ENCODE peak calls at places on chromosomes 5 and 9, in seven cellular contexts. M, A, F, L, S, B and X are unnamed samples.

GRCh38 chr9:22005083-22005699 is 3.9 kb downstream of the CDKN2B start:
- DNase-seq in M (no peak), A (peak; percentile 47), F (no peak), L (peak; percentile 33), S (no peak), B (peak; percentile 22), X (no peak)

GRCh38 chr5:176540956-176541337 is 3.7 kb upstream of the RNF44 start:
- DNase-seq in M (no peak), A (no peak), F (no peak), L (no peak), S (no peak), B (no peak), X (no peak)

GRCh38 chr5:9455826-9456434 is 89.9 kb downstream of the SEMA5A start:
- DNase-seq in M (no peak), A (no peak), F (no peak), L (no peak), S (no peak), B (no peak), X (no peak)

GRCh38 chr5:98205691-98206461 is 567.6 kb upstream of the RGMB start:
- DNase-seq in M (no peak), A (no peak), F (peak; percentile 72), L (no peak), S (no peak), B (no peak), X (no peak)

GRCh38 chr5:74679968-74680367 is 5.1 kb upstream of the HEXB start:
- DNase-seq in M (peak; percentile 20), A (no peak), F (peak; percentile 57), L (peak; percentile 17), S (no peak), B (no peak), X (no peak)

GRCh38 chr5:67612961-67613360 is 416.4 kb upstream of the CD180 start:
- DNase-seq in M (no peak), A (no peak), F (no peak), L (no peak), S (no peak), B (no peak), X (no peak)

GRCh38 chr9:86766912-86767311 is 180.4 kb downstream of the GAS1 start:
- DNase-seq in M (peak; percentile 34), A (no peak), F (peak; percentile 96), L (no peak), S (no peak), B (peak; percentile 92), X (no peak)

GRCh38 chr5:76930083-76930482 is 22.8 kb upstream of the CRHBP start:
- DNase-seq in M (no peak), A (no peak), F (no peak), L (no peak), S (no peak), B (no peak), X (no peak)

GRCh38 chr9:5870691-5871090 is 20.0 kb upstream of the MLANA start:
- DNase-seq in M (no peak), A (no peak), F (no peak), L (peak; percentile 42), S (no peak), B (no peak), X (no peak)

GRCh38 chr9:93026640-93027039 is 31.9 kb upstream of the SUSD3 start:
- DNase-seq in M (no peak), A (no peak), F (no peak), L (no peak), S (no peak), B (no peak), X (no peak)

GRCh38 chr5:122259995-122260394 is 52.0 kb upstream of the SNCAIP start:
- DNase-seq in M (peak; percentile 51), A (no peak), F (peak; percentile 95), L (no peak), S (no peak), B (peak; percentile 74), X (no peak)

GRCh38 chr5:126031989-126032716 is 391.1 kb upstream of the GRAMD2B start:
- DNase-seq in M (peak; percentile 82), A (no peak), F (peak; percentile 54), L (peak; percentile 33), S (no peak), B (peak; percentile 89), X (no peak)

GRCh38 chr9:132795511-132796303 is 82.4 kb downstream of the AK8 start:
- DNase-seq in M (no peak), A (no peak), F (no peak), L (no peak), S (peak; percentile 51), B (no peak), X (no peak)

GRCh38 chr5:159094745-159095144 is 5.0 kb downstream of the EBF1 start:
- DNase-seq in M (peak; percentile 85), A (no peak), F (peak; percentile 93), L (peak; percentile 11), S (peak; percentile 83), B (peak; percentile 94), X (peak; percentile 81)

GRCh38 chr9:134433101-134433500 is 106.8 kb downstream of the RXRA start:
- DNase-seq in M (peak; percentile 18), A (no peak), F (peak; percentile 83), L (peak; percentile 39), S (no peak), B (peak; percentile 45), X (peak; percentile 84)

GRCh38 chr5:150245808-150246207 is 43.8 kb downstream of the CAMK2A start:
- DNase-seq in M (no peak), A (no peak), F (no peak), L (no peak), S (no peak), B (no peak), X (no peak)

GRCh38 chr5:52915176-52915875 is 73.8 kb upstream of the ITGA2 start:
- DNase-seq in M (peak; percentile 85), A (no peak), F (peak; percentile 79), L (peak; percentile 88), S (no peak), B (peak; percentile 86), X (no peak)

GRCh38 chr5:52922384-52922783 is 66.8 kb upstream of the ITGA2 start:
- DNase-seq in M (peak; percentile 90), A (no peak), F (peak; percentile 76), L (peak; percentile 83), S (no peak), B (peak; percentile 90), X (no peak)

GRCh38 chr5:52924458-52924857 is 64.7 kb upstream of the ITGA2 start:
- DNase-seq in M (no peak), A (no peak), F (no peak), L (no peak), S (no peak), B (no peak), X (no peak)

GRCh38 chr5:52925001-52925400 is 64.2 kb upstream of the ITGA2 start:
- DNase-seq in M (no peak), A (no peak), F (no peak), L (no peak), S (no peak), B (peak; percentile 53), X (no peak)

GRCh38 chr5:52920929-52921328 is 68.2 kb upstream of the ITGA2 start:
- DNase-seq in M (peak; percentile 43), A (no peak), F (peak; percentile 52), L (peak; percentile 29), S (no peak), B (peak; percentile 42), X (no peak)
- H3K27ac ChIP-seq in M (no peak overlapping the region), A (no peak overlapping the region), F (no peak overlapping the region), L (no peak overlapping the region), S (no peak overlapping the region), B (no peak overlapping the region), X (no peak overlapping the region)

GRCh38 chr9:122827759-122828090 is 663 bp downstream of the PDCL start:
- DNase-seq in M (no peak), A (no peak), F (peak; percentile 74), L (no peak), S (no peak), B (peak; percentile 45), X (no peak)
- H3K27ac ChIP-seq in M (peak overlapping the region; percentile 97), A (peak overlapping the region; percentile 95), F (peak overlapping the region; percentile 94), L (peak overlapping the region; percentile 84), S (peak overlapping the region; percentile 90), B (peak overlapping the region; percentile 82), X (peak overlapping the region; percentile 96)

GRCh38 chr9:137145731-137146526 is 7.0 kb downstream of the GRIN1 start:
- DNase-seq in M (no peak), A (peak; percentile 52), F (no peak), L (no peak), S (no peak), B (no peak), X (no peak)

GRCh38 chr9:137146527-137146918 is 7.6 kb downstream of the GRIN1 start:
- DNase-seq in M (no peak), A (peak; percentile 52), F (no peak), L (no peak), S (no peak), B (no peak), X (no peak)

GRCh38 chr9:137148242-137148641 is 9.3 kb downstream of the GRIN1 start:
- DNase-seq in M (no peak), A (no peak), F (no peak), L (no peak), S (no peak), B (no peak), X (peak; percentile 30)

GRCh38 chr9:137147793-137148160 is 8.8 kb downstream of the GRIN1 start:
- DNase-seq in M (no peak), A (no peak), F (no peak), L (no peak), S (no peak), B (no peak), X (peak; percentile 34)

GRCh38 chr9:137147091-137147792 is 8.3 kb downstream of the GRIN1 start:
- DNase-seq in M (no peak), A (no peak), F (no peak), L (no peak), S (no peak), B (no peak), X (peak; percentile 34)
- H3K27ac ChIP-seq in M (no peak overlapping the region), A (no peak overlapping the region), F (no peak overlapping the region), L (no peak overlapping the region), S (no peak overlapping the region), B (no peak overlapping the region), X (no peak overlapping the region)

GRCh38 chr5:56078675-56079500 is 84.1 kb upstream of the IL6ST start:
- DNase-seq in M (peak; percentile 85), A (no peak), F (peak; percentile 61), L (no peak), S (peak; percentile 44), B (peak; percentile 60), X (peak; percentile 65)

GRCh38 chr5:56078271-56078670 is 83.5 kb upstream of the IL6ST start:
- DNase-seq in M (no peak), A (no peak), F (peak; percentile 18), L (no peak), S (no peak), B (no peak), X (no peak)

GRCh38 chr5:56075361-56075760 is 80.6 kb upstream of the IL6ST start:
- DNase-seq in M (peak; percentile 96), A (no peak), F (peak; percentile 37), L (peak; percentile 66), S (peak; percentile 40), B (peak; percentile 75), X (peak; percentile 73)

GRCh38 chr5:56076486-56076885 is 81.7 kb upstream of the IL6ST start:
- DNase-seq in M (no peak), A (no peak), F (no peak), L (no peak), S (no peak), B (no peak), X (no peak)

DNA sequence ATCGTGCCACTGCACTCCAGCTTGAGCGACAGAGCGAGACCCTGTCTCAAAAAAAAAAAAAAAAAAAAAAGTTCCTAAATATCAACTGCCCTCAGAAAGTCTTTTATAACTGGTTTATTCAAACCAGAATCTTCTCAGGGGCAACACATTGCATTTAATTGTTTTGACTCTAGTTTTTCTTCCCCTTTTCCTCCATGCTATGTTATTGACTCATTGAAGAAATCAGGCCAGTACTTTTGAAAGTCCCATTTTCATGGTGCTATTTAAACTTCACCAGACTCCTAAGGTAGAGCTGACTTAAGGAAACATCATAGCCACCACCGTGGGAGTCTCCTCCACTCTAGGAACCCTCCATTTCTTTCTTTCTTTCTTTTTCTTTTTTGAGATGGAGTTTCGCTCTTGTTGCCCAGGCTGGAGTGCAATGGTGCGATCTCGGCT is 83.1 kb upstream of the IL6ST start:
- DNase-seq in M (no peak), A (no peak), F (no peak), L (no peak), S (no peak), B (no peak), X (no peak)
- H3K27ac ChIP-seq in M (no peak overlapping the region), A (no peak overlapping the region), F (no peak overlapping the region), L (no peak overlapping the region), S (no peak overlapping the region), B (no peak overlapping the region), X (no peak overlapping the region)